ENCODE peak calls at places on chromosomes 4 and X, in eight cellular contexts. S is AG08395, U is NCI-H526 treated with DMSO at 0.1 percent for 48 hours, D is breast epithelium, Z is NCI-H2171 treated with DMSO at 0.1 percent for 48 hours, I is progenitor cell of endocrine pancreas, N is endothelial cell, E is upper lobe of right lung. W is an unnamed sample.

GRCh38 chr4:88659890-88660208 is 37.8 kb downstream of the NAP1L5 start:
- DNase-seq in S (no peak), U (no peak), D (no peak), Z (no peak), I (no peak), N (no peak), E (no peak), W (no peak)

GRCh38 chrX:149830192-149830873 is 48.6 kb downstream of the MAGEA9 start:
- DNase-seq in S (peak; percentile 9), U (no peak), D (no peak), Z (no peak), I (no peak), N (peak; percentile 26), E (no peak), W (no peak)

GRCh38 chrX:137427061-137427778 is 138.7 kb upstream of the ZIC3 start:
- DNase-seq in S (no peak), U (no peak), D (no peak), Z (peak; percentile 16), I (no peak), N (peak; percentile 10), E (no peak), W (no peak)

GRCh38 chr4:158176108-158176507 is 3.3 kb upstream of the GASK1B start:
- DNase-seq in S (peak; percentile 35), U (no peak), D (peak; percentile 64), Z (no peak), I (no peak), N (no peak), E (peak; percentile 80), W (no peak)

GRCh38 chrX:28016823-28017222 is 35.6 kb upstream of the DCAF8L1 start:
- DNase-seq in S (no peak), U (no peak), D (no peak), Z (no peak), I (no peak), N (no peak), E (no peak), W (no peak)

GRCh38 chrX:150893936-150894335 is 4.5 kb downstream of the CD99L2 start:
- DNase-seq in S (no peak), U (no peak), D (no peak), Z (no peak), I (no peak), N (no peak), E (no peak), W (no peak)

GRCh38 chr4:20512053-20512810 is 188.0 kb upstream of the PACRGL start:
- DNase-seq in S (no peak), U (peak; percentile 41), D (no peak), Z (no peak), I (no peak), N (no peak), E (no peak), W (no peak)

GRCh38 chr4:38902695-38903094 is 35.1 kb downstream of the FAM114A1 start:
- DNase-seq in S (no peak), U (peak; percentile 37), D (no peak), Z (peak; percentile 5), I (no peak), N (no peak), E (no peak), W (no peak)

GRCh38 chrX:153926863-153927685 is 1.0 kb upstream of the ARHGAP4 start:
- DNase-seq in S (no peak), U (peak; percentile 53), D (no peak), Z (peak; percentile 72), I (no peak), N (no peak), E (peak; percentile 74), W (peak; percentile 77)

GRCh38 chr4:146647615-146648383 is 9.1 kb downstream of the POU4F2 start:
- DNase-seq in S (no peak), U (no peak), D (no peak), Z (no peak), I (no peak), N (peak; percentile 38), E (no peak), W (no peak)

GRCh38 chr4:184889683-184890082 is 63.9 kb upstream of the ACSL1 start:
- DNase-seq in S (no peak), U (no peak), D (no peak), Z (no peak), I (no peak), N (no peak), E (no peak), W (no peak)

GRCh38 chr4:4574792-4575191 is 32.9 kb upstream of the STX18 start:
- DNase-seq in S (peak; percentile 62), U (no peak), D (no peak), Z (peak; percentile 7), I (no peak), N (no peak), E (peak; percentile 69), W (peak; percentile 6)

GRCh38 chr4:36835246-36835645 is 409.3 kb upstream of the NWD2 start:
- DNase-seq in S (no peak), U (no peak), D (no peak), Z (no peak), I (no peak), N (no peak), E (no peak), W (no peak)

GRCh38 chrX:123108513-123109427 is 75.3 kb upstream of the GRIA3 start:
- DNase-seq in S (peak; percentile 17), U (no peak), D (no peak), Z (no peak), I (no peak), N (no peak), E (no peak), W (no peak)

GRCh38 chr4:24007740-24008348 is 118.0 kb upstream of the PPARGC1A start:
- DNase-seq in S (no peak), U (no peak), D (no peak), Z (no peak), I (no peak), N (no peak), E (no peak), W (no peak)

GRCh38 chrX:137387646-137388045 is 178.3 kb upstream of the ZIC3 start:
- DNase-seq in S (no peak), U (no peak), D (no peak), Z (no peak), I (no peak), N (no peak), E (no peak), W (no peak)

GRCh38 chrX:38805294-38806053 is 4.2 kb downstream of the MID1IP1 start:
- DNase-seq in S (peak; percentile 21), U (peak; percentile 40), D (peak; percentile 63), Z (peak; percentile 58), I (peak; percentile 11), N (peak; percentile 42), E (peak; percentile 88), W (peak; percentile 47)

GRCh38 chr4:40231464-40231863 is 34.6 kb downstream of the RHOH start:
- DNase-seq in S (no peak), U (no peak), D (no peak), Z (no peak), I (no peak), N (no peak), E (no peak), W (no peak)

GRCh38 chr4:100929753-100930152 is 411.9 kb upstream of the EMCN start:
- DNase-seq in S (no peak), U (no peak), D (no peak), Z (peak; percentile 63), I (no peak), N (no peak), E (no peak), W (no peak)

GRCh38 chrX:136589966-136590365 is 58.0 kb downstream of the VGLL1 start:
- DNase-seq in S (no peak), U (no peak), D (no peak), Z (no peak), I (no peak), N (no peak), E (no peak), W (no peak)

GRCh38 chr4:138242830-138243149 is 641 bp upstream of the SLC7A11 start:
- DNase-seq in S (no peak), U (no peak), D (no peak), Z (no peak), I (no peak), N (no peak), E (no peak), W (no peak)

GRCh38 chr4:76830612-76831474 is 67.1 kb downstream of the SOWAHB start:
- DNase-seq in S (peak; percentile 74), U (no peak), D (no peak), Z (no peak), I (no peak), N (peak; percentile 7), E (no peak), W (no peak)